ENCODE peak calls at places on chromosomes 3 and 15, in four cellular contexts. B, L, Z and T are unnamed samples.
A peak's percentile ranks its signal among the peaks of the same experiment; 100 is the strongest.

GRCh38 chr3:3666664-3667063 is 132.6 kb upstream of the LRRN1 start:
- DNase-seq in B (no peak), L (no peak), Z (no peak), T (no peak)

GRCh38 chr3:8011902-8012301 is 489.7 kb upstream of the LMCD1 start:
- DNase-seq in B (no peak), L (no peak), Z (no peak), T (no peak)

GRCh38 chr3:48370330-48370708 is 1.7 kb upstream of the FBXW12 start:
- DNase-seq in B (no peak), L (no peak), Z (no peak), T (no peak)

GRCh38 chr15:25739687-25740121 is 123.4 kb downstream of the ATP10A start:
- DNase-seq in B (no peak), L (no peak), Z (peak; percentile 47), T (peak; percentile 38)

GRCh38 chr3:43364494-43364893 is 78.2 kb downstream of the SNRK start:
- DNase-seq in B (no peak), L (no peak), Z (no peak), T (no peak)

GRCh38 chr3:139640456-139640855 is 37.3 kb downstream of the NMNAT3 start:
- DNase-seq in B (no peak), L (no peak), Z (no peak), T (no peak)

GRCh38 chr15:66039117-66039860 is 170.0 kb downstream of the RAB11A start:
- DNase-seq in B (no peak), L (no peak), Z (no peak), T (no peak)

GRCh38 chr15:29670266-29670665 is 152.0 kb downstream of the TJP1 start:
- DNase-seq in B (no peak), L (no peak), Z (no peak), T (peak; percentile 48)

GRCh38 chr3:46495901-46496456 is 1.8 kb upstream of the RTP3 start:
- DNase-seq in B (no peak), L (no peak), Z (no peak), T (peak; percentile 64)

GRCh38 chr15:77548608-77549551 is 83.8 kb downstream of the LINGO1 start:
- DNase-seq in B (no peak), L (no peak), Z (no peak), T (no peak)

GRCh38 chr3:66489577-66489976 is 11.2 kb downstream of the LRIG1 start:
- DNase-seq in B (no peak), L (no peak), Z (no peak), T (no peak)

GRCh38 chr3:107206141-107206540 is 171.1 kb upstream of the CCDC54 start:
- DNase-seq in B (peak; percentile 28), L (no peak), Z (peak; percentile 85), T (peak; percentile 86)

GRCh38 chr15:52288051-52288942 is 7.3 kb downstream of the MYO5C start:
- DNase-seq in B (peak; percentile 24), L (no peak), Z (peak; percentile 3), T (peak; percentile 93)

GRCh38 chr15:77019476-77020331 is 24.8 kb downstream of the PSTPIP1 start:
- DNase-seq in B (no peak), L (no peak), Z (no peak), T (no peak)

GRCh38 chr3:46864051-46864881 is 1.0 kb upstream of the MYL3 start:
- DNase-seq in B (no peak), L (peak; percentile 59), Z (no peak), T (no peak)

GRCh38 chr3:107366766-107367165 is 10.5 kb upstream of the CCDC54 start:
- DNase-seq in B (no peak), L (no peak), Z (no peak), T (peak; percentile 49)

GRCh38 chr3:49278548-49278947 is 1.5 kb upstream of the C3orf62 start:
- DNase-seq in B (no peak), L (no peak), Z (no peak), T (no peak)

GRCh38 chr15:82808634-82809041 is 790 bp upstream of the WHAMM start:
- DNase-seq in B (no peak), L (no peak), Z (no peak), T (no peak)

GRCh38 chr15:38795471-38796245 is 231.0 kb upstream of the RASGRP1 start:
- DNase-seq in B (peak; percentile 14), L (no peak), Z (peak; percentile 62), T (no peak)

GRCh38 chr15:28107111-28107893 is 8.2 kb upstream of the OCA2 start:
- DNase-seq in B (peak; percentile 25), L (peak; percentile 55), Z (peak; percentile 40), T (peak; percentile 9)

DNA sequence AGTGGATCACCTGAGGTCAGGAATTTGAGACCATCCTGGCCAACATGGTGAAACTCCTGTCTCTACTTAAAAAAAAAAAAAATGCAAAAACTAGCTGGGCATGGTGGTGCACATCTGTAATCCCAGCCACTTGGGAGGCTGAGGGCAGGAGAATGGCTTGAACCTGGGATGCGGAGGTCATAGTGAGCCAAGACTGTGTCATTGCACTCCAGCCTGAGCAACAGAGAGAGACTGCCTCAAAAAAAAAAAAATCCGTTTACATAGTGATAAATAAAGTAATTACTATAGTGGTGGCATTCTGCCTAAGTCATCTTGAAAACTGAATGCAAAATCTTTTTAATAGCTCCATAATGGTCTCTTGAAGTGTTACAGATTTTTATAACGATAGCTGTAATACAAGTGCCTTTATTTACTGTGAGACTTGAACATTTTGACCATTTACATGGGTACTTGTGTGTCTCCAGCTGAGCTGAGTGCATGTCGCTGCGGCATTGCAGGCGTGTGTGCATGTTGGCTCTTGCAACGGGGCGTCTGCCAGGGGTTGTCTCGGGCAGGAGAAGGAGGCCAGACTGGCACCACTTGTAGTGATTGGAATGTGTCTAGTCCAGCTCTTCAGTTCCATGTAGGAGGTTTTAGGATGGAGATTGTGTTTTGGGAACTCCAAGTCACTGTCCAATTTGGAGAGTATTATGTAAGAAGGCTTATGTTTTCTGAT is 111.9 kb downstream of the IGF1R start:
- DNase-seq in B (no peak), L (no peak), Z (no peak), T (peak; percentile 22)
- H3K4me1 ChIP-seq in B (no peaks in the 10 kb centered on the region), L (peaks cover 32% of the 10 kb centered on the region), Z (no peaks in the 10 kb centered on the region), T (no peaks in the 10 kb centered on the region)

GRCh38 chr15:34733621-34734020 is 21.2 kb downstream of the GJD2 start:
- DNase-seq in B (no peak), L (no peak), Z (no peak), T (no peak)
- H3K27ac ChIP-seq in B (no peak overlapping the region), L (no peak overlapping the region), Z (no peak overlapping the region), T (no peak overlapping the region)

GRCh38 chr3:53773330-53773583 is 73.0 kb downstream of the CHDH start:
- DNase-seq in B (no peak), L (no peak), Z (no peak), T (no peak)
- H3K4me1 ChIP-seq in B (no peaks in the 10 kb centered on the region), L (peaks cover 20% of the 10 kb centered on the region), Z (peaks cover 8% of the 10 kb centered on the region), T (no peaks in the 10 kb centered on the region)

GRCh38 chr3:101530213-101531047 is 17.4 kb upstream of the SENP7 start:
- DNase-seq in B (no peak), L (no peak), Z (no peak), T (no peak)
- H3K27ac ChIP-seq in B (no peak overlapping the region), L (no peak overlapping the region), Z (no peak overlapping the region), T (no peak overlapping the region)

GRCh38 chr3:40166997-40167396 is 142.5 kb upstream of the EIF1B start:
- DNase-seq in B (no peak), L (no peak), Z (no peak), T (no peak)
- H3K4me1 ChIP-seq in B (no peaks in the 10 kb centered on the region), L (no peaks in the 10 kb centered on the region), Z (no peaks in the 10 kb centered on the region), T (no peaks in the 10 kb centered on the region)

GRCh38 chr15:70488002-70488605 is 275.3 kb downstream of the UACA start:
- DNase-seq in B (peak; percentile 77), L (peak; percentile 80), Z (peak; percentile 85), T (peak; percentile 81)

GRCh38 chr15:70484993-70485392 is 278.4 kb downstream of the UACA start:
- DNase-seq in B (no peak), L (no peak), Z (no peak), T (no peak)

GRCh38 chr15:70486451-70487379 is 276.6 kb downstream of the UACA start:
- DNase-seq in B (no peak), L (no peak), Z (peak; percentile 96), T (peak; percentile 65)

GRCh38 chr15:70487380-70487725 is 276.0 kb downstream of the UACA start:
- DNase-seq in B (no peak), L (no peak), Z (no peak), T (no peak)

GRCh38 chr15:70486012-70486411 is 277.3 kb downstream of the UACA start:
- DNase-seq in B (no peak), L (no peak), Z (no peak), T (no peak)
- H3K27ac ChIP-seq in B (no peak overlapping the region), L (no peak overlapping the region), Z (no peak overlapping the region), T (peak overlapping the region; percentile 50)